ENCODE peak calls at places on chromosomes 11 and 22, in six cellular contexts. One of them, this sample, is unnamed.
A peak's percentile ranks its signal among the peaks of the same experiment; 100 is the strongest.

GRCh38 chr11:76690736-76691135 is 20.2 kb upstream of the LRRC32 start:
- DNase-seq in GM10248: no peak
- DNase-seq in pancreas: no peak
- DNase-seq in IMR-90: peak; percentile 86
- DNase-seq in A549: no peak
- DNase-seq in glutamatergic neuron: no peak
- DNase-seq in this sample: no peak

GRCh38 chr22:25386538-25386884 is 167.1 kb downstream of the CRYBB2 start:
- DNase-seq in GM10248: no peak
- DNase-seq in pancreas: no peak
- DNase-seq in IMR-90: no peak
- DNase-seq in A549: no peak
- DNase-seq in glutamatergic neuron: no peak
- DNase-seq in this sample: no peak

GRCh38 chr11:44484211-44484610 is 81.3 kb upstream of the CD82 start:
- DNase-seq in GM10248: peak; percentile 28
- DNase-seq in pancreas: no peak
- DNase-seq in IMR-90: peak; percentile 5
- DNase-seq in A549: peak; percentile 38
- DNase-seq in glutamatergic neuron: peak; percentile 29
- DNase-seq in this sample: peak; percentile 24

GRCh38 chr11:89163686-89164085 is 14.0 kb upstream of the TYR start:
- DNase-seq in GM10248: no peak
- DNase-seq in pancreas: no peak
- DNase-seq in IMR-90: no peak
- DNase-seq in A549: no peak
- DNase-seq in glutamatergic neuron: no peak
- DNase-seq in this sample: no peak

GRCh38 chr22:43476341-43476740 is 64.5 kb downstream of the MPPED1 start:
- DNase-seq in GM10248: no peak
- DNase-seq in pancreas: no peak
- DNase-seq in IMR-90: no peak
- DNase-seq in A549: peak; percentile 34
- DNase-seq in glutamatergic neuron: no peak
- DNase-seq in this sample: no peak

GRCh38 chr11:113839842-113840241 is 35.5 kb downstream of the USP28 start:
- DNase-seq in GM10248: peak; percentile 64
- DNase-seq in pancreas: no peak
- DNase-seq in IMR-90: no peak
- DNase-seq in A549: no peak
- DNase-seq in glutamatergic neuron: no peak
- DNase-seq in this sample: peak; percentile 46

GRCh38 chr22:42921301-42921700 is 64.2 kb upstream of the ARFGAP3 start:
- DNase-seq in GM10248: no peak
- DNase-seq in pancreas: no peak
- DNase-seq in IMR-90: no peak
- DNase-seq in A549: no peak
- DNase-seq in glutamatergic neuron: no peak
- DNase-seq in this sample: no peak

GRCh38 chr22:47175151-47175760 is 412.8 kb downstream of the TBC1D22A start:
- DNase-seq in GM10248: no peak
- DNase-seq in pancreas: no peak
- DNase-seq in IMR-90: peak; percentile 88
- DNase-seq in A549: no peak
- DNase-seq in glutamatergic neuron: no peak
- DNase-seq in this sample: no peak

GRCh38 chr11:118343981-118344521 is at the start of gene CD3G:
- DNase-seq in GM10248: no peak
- DNase-seq in pancreas: no peak
- DNase-seq in IMR-90: no peak
- DNase-seq in A549: no peak
- DNase-seq in glutamatergic neuron: no peak
- DNase-seq in this sample: no peak

GRCh38 chr11:69035959-69036340 is 12.8 kb upstream of the TPCN2 start:
- DNase-seq in GM10248: no peak
- DNase-seq in pancreas: no peak
- DNase-seq in IMR-90: peak; percentile 61
- DNase-seq in A549: no peak
- DNase-seq in glutamatergic neuron: no peak
- DNase-seq in this sample: no peak

GRCh38 chr11:697811-698311 is 2.2 kb downstream of the TMEM80 start:
- DNase-seq in GM10248: no peak
- DNase-seq in pancreas: no peak
- DNase-seq in IMR-90: peak; percentile 76
- DNase-seq in A549: no peak
- DNase-seq in glutamatergic neuron: no peak
- DNase-seq in this sample: no peak

DNA sequence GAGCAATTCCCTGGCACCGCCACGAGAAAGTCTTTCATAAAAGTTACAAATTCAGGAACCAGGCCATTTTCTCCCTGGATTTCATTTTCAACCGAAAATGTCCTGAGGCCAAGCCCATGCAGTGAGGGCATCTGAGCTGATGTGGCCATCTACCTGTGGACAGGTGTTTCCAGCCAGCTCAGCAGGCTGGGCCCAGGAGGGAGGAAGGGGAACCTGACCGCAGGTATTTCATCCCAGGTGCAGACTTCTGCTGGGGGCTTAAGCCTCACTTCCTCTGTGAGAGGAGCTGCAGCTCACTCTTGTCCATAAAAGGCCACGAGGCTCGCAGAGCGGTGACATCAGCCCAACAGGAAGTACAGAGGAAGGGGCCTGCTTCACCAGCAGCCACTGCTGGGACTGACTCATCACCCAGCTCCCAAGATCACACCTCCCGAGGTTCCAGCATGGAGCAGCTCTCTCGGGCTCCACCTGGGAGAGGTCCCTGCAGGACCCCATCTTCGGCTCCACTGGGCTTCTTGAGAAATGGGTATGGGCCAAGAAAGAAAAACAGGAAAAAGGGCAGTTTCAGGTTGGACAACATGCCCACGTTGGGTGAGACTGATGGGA is 56.4 kb downstream of the MYH9 start:
- DNase-seq in GM10248: peak; percentile 87
- DNase-seq in pancreas: peak; percentile 67
- DNase-seq in IMR-90: peak; percentile 98
- DNase-seq in A549: peak; percentile 88
- DNase-seq in glutamatergic neuron: no peak
- DNase-seq in this sample: peak; percentile 84
- TF ChIP-seq CTCF in GM10248: no peak
- TF ChIP-seq CTCF in pancreas: no peak
- TF ChIP-seq CTCF in IMR-90: peak; percentile 7
- TF ChIP-seq CTCF in A549: no peak
- TF ChIP-seq CTCF in glutamatergic neuron: no peak
- TF ChIP-seq CTCF in this sample: no peak

GRCh38 chr11:12361650-12362049 is 15.7 kb upstream of the PARVA start:
- DNase-seq in GM10248: no peak
- DNase-seq in pancreas: no peak
- DNase-seq in IMR-90: peak; percentile 22
- DNase-seq in A549: no peak
- DNase-seq in glutamatergic neuron: no peak
- DNase-seq in this sample: no peak
- TF ChIP-seq CTCF in GM10248: no peak
- TF ChIP-seq CTCF in pancreas: no peak
- TF ChIP-seq CTCF in IMR-90: no peak
- TF ChIP-seq CTCF in A549: no peak
- TF ChIP-seq CTCF in glutamatergic neuron: no peak
- TF ChIP-seq CTCF in this sample: no peak

GRCh38 chr11:119800619-119801018 is 71.6 kb upstream of the NECTIN1 start:
- DNase-seq in GM10248: no peak
- DNase-seq in pancreas: no peak
- DNase-seq in IMR-90: no peak
- DNase-seq in A549: no peak
- DNase-seq in glutamatergic neuron: peak; percentile 1
- DNase-seq in this sample: no peak

GRCh38 chr11:119797137-119797611 is 68.2 kb upstream of the NECTIN1 start:
- DNase-seq in GM10248: no peak
- DNase-seq in pancreas: no peak
- DNase-seq in IMR-90: no peak
- DNase-seq in A549: no peak
- DNase-seq in glutamatergic neuron: no peak
- DNase-seq in this sample: no peak

GRCh38 chr11:119800171-119800570 is 71.2 kb upstream of the NECTIN1 start:
- DNase-seq in GM10248: no peak
- DNase-seq in pancreas: no peak
- DNase-seq in IMR-90: no peak
- DNase-seq in A549: no peak
- DNase-seq in glutamatergic neuron: no peak
- DNase-seq in this sample: no peak

GRCh38 chr11:119797736-119798135 is 68.7 kb upstream of the NECTIN1 start:
- DNase-seq in GM10248: no peak
- DNase-seq in pancreas: no peak
- DNase-seq in IMR-90: no peak
- DNase-seq in A549: no peak
- DNase-seq in glutamatergic neuron: no peak
- DNase-seq in this sample: no peak

DNA sequence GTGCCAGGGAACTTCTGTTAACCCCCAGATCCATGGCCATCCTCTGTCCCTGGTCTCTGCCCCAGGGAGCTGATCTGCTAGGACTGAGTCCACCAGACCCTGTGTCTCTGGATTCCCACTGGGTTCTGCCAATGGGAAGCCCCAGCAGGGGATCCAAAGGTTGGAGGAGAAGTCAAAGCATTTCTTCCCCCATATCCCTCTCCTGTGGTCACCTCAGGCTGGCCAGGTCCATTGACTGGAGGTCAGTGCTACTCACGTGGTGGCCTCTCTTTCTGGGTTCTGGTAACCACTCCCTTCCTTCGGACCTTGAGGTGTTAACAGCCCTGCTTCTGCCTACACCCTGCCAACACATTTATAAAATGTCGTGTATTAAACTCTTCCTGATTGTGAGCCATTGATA is 69.7 kb upstream of the NECTIN1 start:
- DNase-seq in GM10248: no peak
- DNase-seq in pancreas: no peak
- DNase-seq in IMR-90: no peak
- DNase-seq in A549: no peak
- DNase-seq in glutamatergic neuron: no peak
- DNase-seq in this sample: no peak
- TF ChIP-seq CTCF in GM10248: no peak
- TF ChIP-seq CTCF in pancreas: no peak
- TF ChIP-seq CTCF in IMR-90: no peak
- TF ChIP-seq CTCF in A549: no peak
- TF ChIP-seq CTCF in glutamatergic neuron: no peak
- TF ChIP-seq CTCF in this sample: no peak

DNA sequence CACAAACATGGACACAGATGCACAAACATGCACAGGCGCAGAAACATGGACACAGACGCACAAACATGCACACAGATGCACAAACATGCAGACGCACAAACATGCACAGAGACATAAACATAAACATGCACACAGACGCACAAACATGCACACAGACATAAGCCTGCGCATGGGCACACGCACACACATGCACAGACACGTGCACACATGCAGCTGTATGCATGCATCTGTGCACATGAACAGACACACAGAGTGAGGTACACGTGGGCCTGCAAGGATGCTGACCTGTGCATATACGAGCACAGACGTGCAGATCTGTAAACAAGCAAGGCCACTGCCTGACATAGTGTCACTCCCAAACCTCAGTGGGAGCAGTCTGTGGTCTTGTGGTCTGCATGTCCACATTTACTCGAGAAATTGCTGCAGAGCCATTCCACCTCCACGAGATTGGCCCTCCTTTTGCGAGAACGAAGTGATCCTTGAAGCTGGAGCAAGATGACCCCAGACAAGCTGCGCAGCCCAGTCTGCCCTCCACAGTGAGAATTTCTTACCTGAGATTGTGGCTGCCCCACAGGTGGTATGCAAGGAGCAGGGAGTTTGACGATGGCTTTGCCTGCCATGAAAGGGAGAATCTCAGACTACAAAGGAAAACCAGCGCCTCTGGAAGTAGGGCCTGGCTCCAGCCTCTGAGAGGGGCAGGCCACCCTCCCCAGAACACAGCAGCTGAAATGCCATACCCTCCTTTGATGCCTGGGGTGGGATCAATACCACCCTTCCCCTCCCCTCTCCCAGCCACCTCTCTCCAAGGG is 299.9 kb downstream of the BRD1 start:
- DNase-seq in GM10248: no peak
- DNase-seq in pancreas: no peak
- DNase-seq in IMR-90: no peak
- DNase-seq in A549: no peak
- DNase-seq in glutamatergic neuron: no peak
- DNase-seq in this sample: no peak
- TF ChIP-seq CTCF in GM10248: no peak
- TF ChIP-seq CTCF in pancreas: no peak
- TF ChIP-seq CTCF in IMR-90: no peak
- TF ChIP-seq CTCF in A549: no peak
- TF ChIP-seq CTCF in glutamatergic neuron: no peak
- TF ChIP-seq CTCF in this sample: no peak

DNA sequence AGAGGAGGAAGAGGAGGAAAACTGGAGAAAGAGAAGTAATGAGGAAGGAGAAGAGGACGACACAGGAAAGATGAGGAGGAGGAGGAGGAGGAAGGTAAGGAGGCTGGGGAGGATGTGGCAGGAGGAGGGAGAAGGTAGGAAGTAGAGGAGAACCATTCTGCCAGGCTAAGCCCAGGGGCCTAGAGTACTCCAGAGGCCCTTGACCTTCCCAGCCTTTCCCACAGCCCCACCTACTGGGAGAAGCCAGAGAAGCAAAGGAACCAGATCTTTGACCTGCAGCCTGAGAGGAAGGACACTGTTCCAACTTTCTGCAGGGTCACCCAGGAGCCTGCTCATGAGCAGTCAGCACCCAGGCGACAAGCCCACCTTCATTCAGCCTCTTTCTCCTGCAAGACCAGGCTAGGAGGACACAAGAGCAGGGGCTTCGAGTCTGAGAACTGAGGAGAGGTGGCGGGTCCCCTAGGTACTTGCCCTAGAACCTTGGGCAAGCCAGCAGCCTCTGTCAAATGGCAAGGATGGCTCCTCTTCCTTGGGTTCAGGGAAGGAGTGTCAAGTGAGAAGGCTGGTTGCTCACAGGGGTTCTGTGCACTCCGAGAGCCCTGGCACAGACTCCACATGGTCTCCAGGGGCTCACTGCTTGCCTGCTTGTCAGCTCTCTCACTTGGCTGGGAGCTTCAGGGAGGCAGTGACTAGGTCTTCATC is 27.9 kb upstream of the OAF start:
- DNase-seq in GM10248: no peak
- DNase-seq in pancreas: peak; percentile 69
- DNase-seq in IMR-90: no peak
- DNase-seq in A549: peak; percentile 17
- DNase-seq in glutamatergic neuron: peak; percentile 63
- DNase-seq in this sample: no peak
- TF ChIP-seq CTCF in GM10248: peak; percentile 38
- TF ChIP-seq CTCF in pancreas: peak; percentile 25
- TF ChIP-seq CTCF in IMR-90: peak; percentile 19
- TF ChIP-seq CTCF in A549: no peak
- TF ChIP-seq CTCF in glutamatergic neuron: peak; percentile 24
- TF ChIP-seq CTCF in this sample: peak; percentile 27